ENCODE peak calls at places on chromosomes 2 and 18, in nine cellular contexts. P is IMR-90; V is stomach; T is heart left ventricle; A is heart right ventricle; K is CD8-positive, alpha-beta T cell; E is ovary; M is breast epithelium; B is psoas muscle. R is an unnamed sample.
A peak's percentile ranks its signal among the peaks of the same experiment; 100 is the strongest.

GRCh38 chr2:236969767-236970655 is 115.7 kb upstream of the COPS8 start:
- DNase-seq in P (no peak), V (peak; percentile 25), T (no peak), A (no peak), K (peak; percentile 46), E (no peak), M (no peak), B (no peak), R (no peak)

GRCh38 chr2:224222320-224222719 is 179.6 kb downstream of the FAM124B start:
- DNase-seq in P (peak; percentile 8), V (no peak), T (no peak), A (no peak), K (no peak), E (no peak), M (no peak), B (no peak), R (no peak)

GRCh38 chr2:191666241-191666640 is 11.7 kb upstream of the NABP1 start:
- DNase-seq in P (no peak), V (no peak), T (no peak), A (no peak), K (no peak), E (no peak), M (no peak), B (no peak), R (no peak)

GRCh38 chr2:101401316-101401660 is 14.0 kb upstream of the CREG2 start:
- DNase-seq in P (no peak), V (no peak), T (no peak), A (no peak), K (no peak), E (no peak), M (no peak), B (no peak), R (no peak)

GRCh38 chr2:170587937-170588336 is 127.2 kb upstream of the SP5 start:
- DNase-seq in P (no peak), V (no peak), T (no peak), A (no peak), K (no peak), E (no peak), M (no peak), B (no peak), R (peak; percentile 38)

GRCh38 chr18:60838677-60839076 is 466.1 kb upstream of the MC4R start:
- DNase-seq in P (no peak), V (no peak), T (no peak), A (no peak), K (no peak), E (no peak), M (no peak), B (no peak), R (peak; percentile 12)

GRCh38 chr18:62372156-62372555 is 47.0 kb downstream of the TNFRSF11A start:
- DNase-seq in P (no peak), V (no peak), T (no peak), A (no peak), K (no peak), E (no peak), M (no peak), B (no peak), R (no peak)

GRCh38 chr18:22066083-22066485 is 103.3 kb upstream of the GATA6 start:
- DNase-seq in P (no peak), V (no peak), T (no peak), A (no peak), K (no peak), E (no peak), M (no peak), B (no peak), R (no peak)

GRCh38 chr18:77857926-77858325 is 608.3 kb downstream of the GALR1 start:
- DNase-seq in P (no peak), V (no peak), T (no peak), A (no peak), K (no peak), E (no peak), M (no peak), B (no peak), R (no peak)

GRCh38 chr2:240458900-240459391 is 23.5 kb downstream of the GPC1 start:
- DNase-seq in P (no peak), V (no peak), T (no peak), A (peak; percentile 11), K (no peak), E (peak; percentile 32), M (no peak), B (peak; percentile 53), R (no peak)

GRCh38 chr2:209834767-209835166 is 63.1 kb downstream of the UNC80 start:
- DNase-seq in P (no peak), V (no peak), T (no peak), A (no peak), K (no peak), E (no peak), M (no peak), B (no peak), R (no peak)

GRCh38 chr2:220224711-220225519 is 597.5 kb downstream of the SLC4A3 start:
- DNase-seq in P (peak; percentile 89), V (no peak), T (no peak), A (no peak), K (no peak), E (no peak), M (no peak), B (no peak), R (peak; percentile 87)

GRCh38 chr18:79938196-79938595 is 13.3 kb downstream of the SLC66A2 start:
- DNase-seq in P (no peak), V (no peak), T (no peak), A (no peak), K (no peak), E (no peak), M (no peak), B (peak; percentile 19), R (no peak)
- H3K27ac ChIP-seq in P (no peak overlapping the region), V (no peak overlapping the region), T (no peak overlapping the region), A (no peak overlapping the region), K (no peak overlapping the region), E (no peak overlapping the region), M (peak overlapping the region; percentile 82), B (no peak overlapping the region), R (no peak overlapping the region)

GRCh38 chr2:157509755-157510154 is 65.9 kb upstream of the CYTIP start:
- DNase-seq in P (no peak), V (no peak), T (no peak), A (no peak), K (no peak), E (no peak), M (no peak), B (no peak), R (no peak)
- TF ChIP-seq CTCF in P (peak; percentile 5), V (no peak), T (peak; percentile 7), A (peak; percentile 6), K (no peak), E (no peak), M (no peak), B (no peak), R (peak; percentile 45)

GRCh38 chr2:64649626-64650025 is 4.1 kb downstream of the SERTAD2 start:
- DNase-seq in P (no peak), V (peak; percentile 45), T (no peak), A (peak; percentile 29), K (no peak), E (no peak), M (peak; percentile 76), B (no peak), R (no peak)
- H3K4me1 ChIP-seq in P (peaks cover 2% of the 10 kb centered on the region), V (peaks cover 76% of the 10 kb centered on the region), T (peaks cover 66% of the 10 kb centered on the region), A (peaks cover 78% of the 10 kb centered on the region), K (peaks cover 65% of the 10 kb centered on the region), E (peaks cover 9% of the 10 kb centered on the region), M (peaks cover 17% of the 10 kb centered on the region), B (peaks cover 63% of the 10 kb centered on the region), R (peaks cover 62% of the 10 kb centered on the region)

GRCh38 chr2:8409461-8410260 is 272.2 kb upstream of the ID2 start:
- DNase-seq in P (peak; percentile 23), V (no peak), T (no peak), A (no peak), K (no peak), E (no peak), M (no peak), B (no peak), R (no peak)

GRCh38 chr2:8412082-8412481 is 269.8 kb upstream of the ID2 start:
- DNase-seq in P (no peak), V (peak; percentile 73), T (no peak), A (no peak), K (no peak), E (no peak), M (no peak), B (no peak), R (no peak)

GRCh38 chr2:8407332-8407731 is 274.5 kb upstream of the ID2 start:
- DNase-seq in P (no peak), V (no peak), T (no peak), A (no peak), K (no peak), E (no peak), M (no peak), B (no peak), R (no peak)

GRCh38 chr2:8406271-8406670 is 275.6 kb upstream of the ID2 start:
- DNase-seq in P (peak; percentile 41), V (no peak), T (no peak), A (no peak), K (no peak), E (no peak), M (no peak), B (no peak), R (no peak)

DNA sequence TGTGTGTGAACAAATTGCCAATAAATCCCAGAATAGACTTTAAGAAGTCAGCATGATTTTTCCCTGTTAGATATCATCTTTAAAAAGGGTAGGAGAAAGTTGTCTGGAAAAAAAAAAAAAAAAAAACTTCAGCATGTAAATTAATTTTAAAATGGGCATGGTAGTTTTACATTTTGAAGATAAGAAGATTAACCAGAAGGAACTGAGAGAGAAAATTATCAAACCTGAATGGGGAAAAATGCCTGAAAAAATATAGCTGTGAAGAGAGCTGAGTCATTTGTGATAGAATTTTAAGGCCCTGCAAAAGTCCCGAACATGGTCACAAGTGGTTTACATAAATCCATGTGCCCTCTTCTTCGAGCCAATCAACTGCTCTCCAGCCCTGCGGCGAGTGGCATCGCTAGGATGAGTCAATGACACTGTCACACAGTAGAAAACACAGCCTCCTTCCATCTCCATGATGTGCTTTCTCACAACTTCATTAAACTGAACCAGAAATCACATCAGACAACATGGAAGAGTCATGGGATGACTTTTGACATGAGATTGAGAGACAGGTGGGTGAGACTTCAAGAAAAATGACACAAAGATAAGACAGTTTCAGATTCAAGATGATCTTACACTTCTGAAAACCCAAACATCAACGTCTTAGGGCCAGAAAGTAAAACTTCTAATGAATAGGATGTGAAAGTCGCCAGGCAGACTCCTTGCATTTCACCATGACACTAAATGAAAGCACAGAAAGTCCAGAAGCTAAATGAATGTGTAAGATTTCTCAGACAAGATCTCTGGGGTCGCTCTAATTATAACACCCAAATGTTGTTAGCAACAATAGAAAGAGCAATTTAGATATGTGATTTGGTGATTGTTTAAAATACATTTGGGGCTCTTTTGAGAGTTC is 273.0 kb upstream of the ID2 start:
- DNase-seq in P (no peak), V (no peak), T (no peak), A (no peak), K (peak; percentile 25), E (no peak), M (no peak), B (no peak), R (no peak)
- H3K27ac ChIP-seq in P (no peak overlapping the region), V (no peak overlapping the region), T (no peak overlapping the region), A (no peak overlapping the region), K (no peak overlapping the region), E (no peak overlapping the region), M (no peak overlapping the region), B (no peak overlapping the region), R (no peak overlapping the region)

DNA sequence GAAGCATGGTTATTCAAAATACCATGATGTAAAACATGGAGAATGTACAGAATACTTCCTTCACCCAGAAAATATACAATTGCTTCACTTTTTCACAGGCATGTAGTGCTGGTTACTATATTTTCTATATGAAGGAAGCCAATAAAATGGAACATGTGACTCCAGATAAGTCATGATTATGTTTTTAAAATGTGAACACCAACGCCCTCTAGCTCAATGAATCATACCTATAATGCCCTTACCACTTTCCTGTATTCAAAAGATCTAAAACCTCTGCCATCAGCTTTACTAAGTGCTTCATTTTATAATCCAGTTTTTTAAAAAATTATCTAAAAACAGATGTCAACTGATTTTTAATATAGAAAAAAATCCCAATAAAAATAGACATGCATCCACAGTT is 59.9 kb downstream of the SMAD2 start:
- DNase-seq in P (no peak), V (no peak), T (no peak), A (no peak), K (no peak), E (no peak), M (no peak), B (no peak), R (peak; percentile 13)
- TF ChIP-seq CTCF in P (no peak), V (no peak), T (no peak), A (no peak), K (no peak), E (no peak), M (no peak), B (no peak), R (peak; percentile 47)

R was measured in foreskin keratinocyte.